ENCODE peak calls at places on chromosome 20, in eight cellular contexts. A is H9, F is WTC11, U is GM10248, K is GM12878, Q is IMR-90, T is dorsolateral prefrontal cortex, H is nephron progenitor cell. E is an unnamed sample.

GRCh38 chr20:7596541-7596940 is 343.7 kb downstream of the HAO1 start:
- DNase-seq in A (peak), F (peak), U (no peak), K (no peak), Q (no peak), T (no peak), H (no peak), E (no peak)

GRCh38 chr20:5402903-5403531 is 86.3 kb upstream of the PROKR2 start:
- DNase-seq in A (peak), F (peak), U (peak), K (no peak), Q (peak), T (no peak), H (peak), E (peak)

GRCh38 chr20:5658897-5659296 is 91.3 kb upstream of the SHLD1 start:
- DNase-seq in A (no peak), F (no peak), U (peak), K (no peak), Q (peak), T (peak), H (no peak), E (peak)

GRCh38 chr20:3821996-3822395 is 1.6 kb downstream of the AP5S1 start:
- DNase-seq in A (no peak), F (no peak), U (no peak), K (no peak), Q (no peak), T (no peak), H (no peak), E (no peak)

GRCh38 chr20:21102691-21103311 is 3.4 kb downstream of the LINC00237 start:
- DNase-seq in A (peak), F (peak), U (peak), K (no peak), Q (peak), T (peak), H (peak), E (peak)

GRCh38 chr20:7736336-7736735 is 203.9 kb downstream of the HAO1 start:
- DNase-seq in A (no peak), F (no peak), U (no peak), K (no peak), Q (no peak), T (no peak), H (no peak), E (no peak)

GRCh38 chr20:48845721-48846306 is 18.0 kb upstream of the PREX1 start:
- DNase-seq in A (no peak), F (no peak), U (no peak), K (no peak), Q (peak), T (no peak), H (no peak), E (no peak)

GRCh38 chr20:57936636-57937310 is 227.0 kb upstream of the PMEPA1 start:
- DNase-seq in A (no peak), F (no peak), U (no peak), K (no peak), Q (no peak), T (no peak), H (no peak), E (no peak)

GRCh38 chr20:44805991-44806729 is 4.2 kb downstream of the RIMS4 start:
- DNase-seq in A (peak), F (peak), U (no peak), K (no peak), Q (peak), T (peak), H (peak), E (no peak)

GRCh38 chr20:60857708-60858107 is 394.4 kb upstream of the CDH4 start:
- DNase-seq in A (no peak), F (no peak), U (no peak), K (no peak), Q (peak), T (no peak), H (no peak), E (no peak)

GRCh38 chr20:49824206-49824605 is 11.6 kb downstream of the SLC9A8 start:
- DNase-seq in A (no peak), F (no peak), U (no peak), K (no peak), Q (peak), T (no peak), H (no peak), E (no peak)

GRCh38 chr20:44033873-44034272 is 119.2 kb downstream of the TOX2 start:
- DNase-seq in A (no peak), F (no peak), U (no peak), K (no peak), Q (no peak), T (no peak), H (no peak), E (no peak)

GRCh38 chr20:34389206-34389953 is 26.3 kb downstream of the ITCH start:
- DNase-seq in A (no peak), F (no peak), U (no peak), K (no peak), Q (no peak), T (no peak), H (no peak), E (no peak)

GRCh38 chr20:51511861-51512619 is 30.5 kb downstream of the NFATC2 start:
- DNase-seq in A (no peak), F (no peak), U (no peak), K (no peak), Q (no peak), T (no peak), H (no peak), E (no peak)

GRCh38 chr20:32697608-32698007 is 23.9 kb upstream of the C20orf203 start:
- DNase-seq in A (no peak), F (no peak), U (no peak), K (no peak), Q (no peak), T (no peak), H (no peak), E (no peak)

DNA sequence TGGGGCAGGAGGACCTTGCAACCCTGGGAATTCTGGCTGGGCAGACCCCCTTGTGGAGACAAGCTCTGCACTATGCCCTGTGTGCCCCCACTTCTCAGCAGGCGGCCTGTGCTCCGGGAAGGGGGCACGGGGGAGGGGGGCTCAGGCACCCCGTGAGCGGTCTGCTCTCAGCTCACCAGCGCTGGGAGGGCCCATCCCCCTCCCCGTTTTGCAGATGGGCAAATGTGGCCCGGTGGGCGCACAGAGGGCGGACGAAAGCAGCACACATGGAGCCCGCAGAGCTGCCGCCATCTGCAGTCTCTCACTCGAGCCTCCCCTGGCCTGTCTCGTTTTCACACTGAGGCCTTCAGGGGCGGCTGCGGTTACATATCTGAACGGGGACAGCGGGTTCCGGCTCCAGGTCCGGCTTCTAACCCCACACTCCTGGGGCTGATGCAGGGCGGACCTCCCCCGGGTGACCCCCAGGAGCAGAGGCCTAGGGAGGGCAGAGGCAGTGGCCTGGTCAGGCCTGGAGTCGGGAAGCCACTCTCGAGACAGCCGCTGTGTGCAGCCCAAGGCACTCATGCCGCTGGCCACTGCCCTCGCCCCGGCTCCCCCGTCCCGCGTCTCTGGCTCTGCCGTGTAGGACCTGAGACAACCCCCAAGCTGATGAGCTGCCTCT is 13.9 kb downstream of the CHRNA4 start:
- DNase-seq in A (no peak), F (no peak), U (no peak), K (no peak), Q (no peak), T (no peak), H (no peak), E (no peak)
- TF ChIP-seq CTCF in A (no peak), F (no peak), U (no peak), K (no peak), Q (no peak), T (no peak), H (no peak), E (no peak)

GRCh38 chr20:24165336-24166126 is 177.0 kb upstream of the GGTLC1 start:
- DNase-seq in A (no peak), F (no peak), U (no peak), K (no peak), Q (no peak), T (no peak), H (no peak), E (no peak)

GRCh38 chr20:24163501-24163900 is 174.9 kb upstream of the GGTLC1 start:
- DNase-seq in A (no peak), F (no peak), U (no peak), K (no peak), Q (no peak), T (no peak), H (no peak), E (no peak)

GRCh38 chr20:24166412-24166811 is 177.8 kb upstream of the GGTLC1 start:
- DNase-seq in A (no peak), F (no peak), U (no peak), K (no peak), Q (no peak), T (no peak), H (no peak), E (no peak)

GRCh38 chr20:24166127-24166389 is 177.5 kb upstream of the GGTLC1 start:
- DNase-seq in A (no peak), F (no peak), U (no peak), K (no peak), Q (no peak), T (no peak), H (peak), E (no peak)

GRCh38 chr20:24164360-24164759 is 175.8 kb upstream of the GGTLC1 start:
- DNase-seq in A (peak), F (peak), U (no peak), K (no peak), Q (no peak), T (no peak), H (peak), E (no peak)
- TF ChIP-seq CTCF in A (peak), F (peak), U (peak), K (peak), Q (peak), T (no peak), H (peak), E (no peak)

GRCh38 chr20:11248691-11249178 is 574.9 kb upstream of the JAG1 start:
- DNase-seq in A (no peak), F (no peak), U (no peak), K (no peak), Q (no peak), T (peak), H (no peak), E (no peak)
- TF ChIP-seq CTCF in A (no peak), F (no peak), U (no peak), K (no peak), Q (no peak), T (no peak), H (no peak), E (no peak)

DNA sequence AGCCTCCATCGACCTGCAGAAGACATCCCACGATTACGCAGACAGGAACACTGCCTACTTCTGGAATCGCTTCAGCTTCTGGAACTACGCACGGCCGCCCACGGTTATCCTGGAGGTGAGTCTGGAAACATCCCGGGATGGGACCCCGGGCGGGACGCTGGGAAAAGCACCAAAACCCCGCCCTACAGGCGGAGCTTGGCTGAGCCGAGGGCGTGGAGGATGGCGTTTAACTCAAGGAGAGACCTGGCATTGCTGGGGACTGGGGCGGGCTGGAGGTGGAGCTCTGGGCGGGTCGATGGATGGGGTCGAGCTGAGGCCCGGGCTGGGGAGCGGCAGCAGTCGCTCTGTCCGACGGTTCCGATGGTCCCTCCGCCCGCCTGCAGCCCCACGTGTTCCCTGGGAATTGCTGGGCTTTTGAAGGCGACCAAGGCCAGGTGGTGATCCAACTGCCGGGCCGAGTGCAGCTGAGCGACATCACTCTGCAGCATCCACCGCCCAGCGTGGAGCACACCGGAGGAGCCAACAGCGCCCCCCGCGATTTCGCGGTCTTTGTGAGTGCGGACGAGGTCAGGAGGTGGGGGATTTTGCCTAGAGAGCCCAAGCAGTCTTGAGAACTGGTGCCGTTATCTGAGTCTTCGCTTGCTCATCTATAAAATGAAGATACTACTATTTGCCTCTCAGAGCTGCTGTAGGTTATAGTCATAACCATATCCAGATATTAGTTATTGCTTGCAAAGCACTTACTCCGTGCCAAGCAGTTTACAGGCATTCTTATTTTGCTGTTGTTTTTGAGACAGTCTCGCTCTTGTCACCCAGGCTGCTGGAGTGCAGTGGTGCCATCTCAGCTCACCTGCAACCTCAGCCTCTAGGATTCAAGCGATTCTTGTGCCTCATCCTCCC is 3.8 kb downstream of the SPAG4 start:
- DNase-seq in A (peak), F (peak), U (peak), K (peak), Q (peak), T (peak), H (peak), E (peak)
- TF ChIP-seq CTCF in A (peak), F (no peak), U (peak), K (peak), Q (peak), T (peak), H (peak), E (peak)

GRCh38 chr20:58963060-58963584 is 17.9 kb upstream of the NELFCD start:
- DNase-seq in A (no peak), F (no peak), U (no peak), K (no peak), Q (no peak), T (no peak), H (no peak), E (no peak)
- TF ChIP-seq CTCF in A (peak), F (peak), U (no peak), K (no peak), Q (no peak), T (no peak), H (no peak), E (no peak)

GRCh38 chr20:40493071-40493470 is 196.0 kb downstream of the MAFB start:
- DNase-seq in A (no peak), F (no peak), U (no peak), K (no peak), Q (peak), T (no peak), H (no peak), E (no peak)
- TF ChIP-seq CTCF in A (no peak), F (no peak), U (no peak), K (no peak), Q (no peak), T (no peak), H (no peak), E (no peak)

GRCh38 chr20:59770270-59770669 is 163.2 kb downstream of the SYCP2 start:
- DNase-seq in A (no peak), F (no peak), U (no peak), K (no peak), Q (no peak), T (no peak), H (no peak), E (no peak)
- TF ChIP-seq CTCF in A (peak), F (no peak), U (no peak), K (no peak), Q (no peak), T (no peak), H (no peak), E (no peak)

DNA sequence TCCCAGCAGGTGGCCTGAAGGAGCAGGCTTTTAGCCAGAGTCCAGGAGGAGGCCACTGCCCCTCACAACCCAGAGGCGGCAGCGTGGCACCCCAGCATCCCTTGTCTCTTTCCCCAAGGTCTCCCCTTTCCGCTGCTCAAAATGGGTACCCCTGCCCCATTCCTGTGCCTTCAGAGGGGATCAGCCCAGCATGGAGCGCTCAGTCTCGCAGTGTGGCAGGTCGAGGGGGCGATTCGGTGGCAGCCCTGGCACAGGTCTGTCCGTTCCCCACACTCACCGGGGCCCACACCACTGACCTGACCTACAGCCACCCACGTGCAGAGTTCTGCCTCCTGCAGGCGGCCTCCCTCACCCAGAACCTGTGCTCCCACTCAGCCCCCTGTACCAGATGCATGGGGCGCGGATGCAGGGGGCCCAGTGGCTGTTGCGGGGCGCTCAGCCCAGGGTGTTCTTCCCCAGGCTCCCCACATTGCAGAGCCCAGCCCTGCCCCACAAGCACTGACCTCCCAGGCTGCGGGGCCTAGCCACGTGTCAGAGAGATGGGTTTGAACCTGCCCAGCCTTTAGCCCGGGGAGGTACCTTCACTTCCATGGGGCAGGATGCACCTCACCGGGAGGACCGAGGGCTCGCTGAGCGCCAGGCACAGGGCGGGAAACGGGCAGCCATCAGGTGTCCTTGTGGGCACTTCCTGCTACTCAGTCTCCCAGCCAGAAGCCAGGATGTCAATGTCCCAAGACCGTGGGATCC is 41.8 kb downstream of the DSTN start:
- DNase-seq in A (peak), F (peak), U (peak), K (no peak), Q (no peak), T (no peak), H (no peak), E (no peak)
- TF ChIP-seq CTCF in A (peak), F (no peak), U (no peak), K (no peak), Q (peak), T (no peak), H (peak), E (no peak)

DNA sequence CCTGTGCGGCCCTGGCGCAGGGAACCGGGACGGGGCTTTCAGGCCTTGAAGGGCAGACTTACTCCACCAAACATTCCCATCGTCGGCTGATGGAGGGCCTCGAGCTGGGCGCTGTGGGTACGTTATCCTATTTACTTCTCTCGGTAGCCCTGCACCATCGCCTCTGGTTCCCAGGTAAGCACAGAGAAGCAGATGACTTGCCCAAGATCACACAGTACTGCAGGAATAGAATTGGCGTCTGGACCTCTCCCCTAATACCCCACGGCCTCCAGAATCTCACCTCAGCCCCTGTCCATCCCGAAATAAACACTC is 46.4 kb downstream of the PDYN start:
- DNase-seq in A (no peak), F (no peak), U (no peak), K (no peak), Q (no peak), T (no peak), H (no peak), E (no peak)
- TF ChIP-seq CTCF in A (no peak), F (no peak), U (no peak), K (no peak), Q (no peak), T (no peak), H (no peak), E (no peak)

DNA sequence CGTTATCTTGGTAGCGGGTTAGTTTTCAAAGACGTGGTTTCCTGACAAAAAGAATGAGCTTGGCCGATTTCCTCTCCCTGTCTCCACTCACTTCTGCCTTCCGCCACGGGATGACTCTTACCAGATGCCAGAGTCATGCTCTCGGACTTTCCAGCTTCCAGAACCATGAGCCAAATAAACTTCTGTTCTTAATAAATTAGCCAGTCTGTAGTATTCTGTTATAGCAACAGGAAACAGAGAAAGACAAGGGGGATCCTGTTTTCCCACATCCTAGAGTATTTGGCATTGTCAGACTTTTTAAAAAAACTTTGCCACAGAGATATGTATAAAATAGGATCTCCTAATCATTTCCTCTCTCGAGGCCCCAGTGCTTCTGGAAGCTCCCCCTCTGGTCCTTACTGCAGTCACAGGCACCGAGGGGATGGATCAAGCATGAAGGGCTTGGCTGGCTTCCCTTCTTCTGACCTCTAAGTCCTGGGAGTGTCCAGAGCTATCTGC is 84.9 kb upstream of the NAA20 start:
- DNase-seq in A (no peak), F (no peak), U (no peak), K (no peak), Q (peak), T (no peak), H (no peak), E (no peak)
- TF ChIP-seq CTCF in A (no peak), F (no peak), U (no peak), K (no peak), Q (no peak), T (no peak), H (no peak), E (no peak)